ENCODE peak calls at places on chromosomes 6 and 20, in nine cellular contexts. J, R, V, E, K, B, H, L and G are unnamed samples.

GRCh38 chr20:1225263-1225728 is 548 bp upstream of the RAD21L1 start:
- DNase-seq in J (no peak), R (no peak), V (peak), E (no peak), K (no peak), B (peak), H (peak), L (no peak), G (no peak)

GRCh38 chr6:116217069-116217468 is 36.8 kb downstream of the TSPYL4 start:
- DNase-seq in J (peak), R (no peak), V (peak), E (no peak), K (peak), B (peak), H (no peak), L (no peak), G (no peak)

GRCh38 chr20:51400051-51400926 is 142.2 kb downstream of the NFATC2 start:
- DNase-seq in J (no peak), R (peak), V (no peak), E (peak), K (no peak), B (no peak), H (no peak), L (no peak), G (peak)

GRCh38 chr6:139422105-139423036 is 47.9 kb upstream of the CITED2 start:
- DNase-seq in J (no peak), R (no peak), V (peak), E (no peak), K (no peak), B (no peak), H (no peak), L (no peak), G (no peak)

GRCh38 chr20:2604506-2604835 is 48.0 kb upstream of the NOP56 start:
- DNase-seq in J (no peak), R (no peak), V (no peak), E (no peak), K (no peak), B (no peak), H (no peak), L (no peak), G (no peak)

GRCh38 chr6:110214338-110214737 is 34.1 kb downstream of the CDC40 start:
- DNase-seq in J (no peak), R (no peak), V (no peak), E (no peak), K (no peak), B (no peak), H (no peak), L (no peak), G (no peak)

GRCh38 chr6:154229796-154230195 is 126.8 kb downstream of the IPCEF1 start:
- DNase-seq in J (no peak), R (peak), V (no peak), E (no peak), K (no peak), B (no peak), H (no peak), L (no peak), G (no peak)

GRCh38 chr6:2351807-2352431 is 106.5 kb upstream of the GMDS start:
- DNase-seq in J (peak), R (no peak), V (no peak), E (no peak), K (no peak), B (no peak), H (no peak), L (no peak), G (no peak)

GRCh38 chr6:156102129-156102528 is 646.5 kb upstream of the NOX3 start:
- DNase-seq in J (no peak), R (no peak), V (no peak), E (no peak), K (no peak), B (peak), H (peak), L (no peak), G (no peak)